ENCODE peak calls at places on chromosomes 13 and 19, in ten cellular contexts. C, W, F, S, D, O, U, N, T and H are unnamed samples.
A peak's percentile ranks its signal among the peaks of the same experiment; 100 is the strongest.

GRCh38 chr19:46466536-46467199 is 4.7 kb downstream of the PNMA8A start:
- DNase-seq in C (peak; percentile 97), W (no peak), F (peak; percentile 70), S (peak; percentile 92), D (no peak), O (peak; percentile 44), U (peak; percentile 92), N (no peak), T (no peak), H (no peak)

GRCh38 chr13:93878675-93879074 is 600.8 kb downstream of the DCT start:
- DNase-seq in C (no peak), W (no peak), F (no peak), S (no peak), D (no peak), O (no peak), U (no peak), N (no peak), T (no peak), H (no peak)

GRCh38 chr19:36837525-36837901 is 674 bp downstream of the ZNF790 start:
- DNase-seq in C (peak; percentile 1), W (no peak), F (no peak), S (peak; percentile 56), D (no peak), O (no peak), U (no peak), N (no peak), T (peak; percentile 35), H (no peak)

GRCh38 chr19:1243768-1244692 is 2.5 kb downstream of the ATP5F1D start:
- DNase-seq in C (peak; percentile 67), W (peak; percentile 91), F (peak; percentile 75), S (peak; percentile 88), D (peak; percentile 91), O (no peak), U (peak; percentile 77), N (peak; percentile 90), T (peak; percentile 93), H (peak; percentile 65)

GRCh38 chr13:48635478-48635877 is 18.3 kb upstream of the CYSLTR2 start:
- DNase-seq in C (no peak), W (no peak), F (no peak), S (no peak), D (no peak), O (no peak), U (no peak), N (no peak), T (no peak), H (no peak)

GRCh38 chr19:30498707-30499106 is 126.5 kb downstream of the ZNF536 start:
- DNase-seq in C (no peak), W (no peak), F (no peak), S (no peak), D (no peak), O (no peak), U (no peak), N (peak; percentile 24), T (no peak), H (no peak)

GRCh38 chr19:43634877-43635560 is 4.6 kb downstream of the CADM4 start:
- DNase-seq in C (no peak), W (no peak), F (no peak), S (peak; percentile 43), D (no peak), O (no peak), U (no peak), N (peak; percentile 34), T (peak; percentile 63), H (no peak)

GRCh38 chr19:57171551-57172081 is 4.3 kb upstream of the DUXA start:
- DNase-seq in C (peak; percentile 22), W (no peak), F (peak; percentile 7), S (peak; percentile 61), D (peak; percentile 32), O (no peak), U (peak; percentile 39), N (no peak), T (peak; percentile 76), H (no peak)

GRCh38 chr13:80337706-80338105 is 3.2 kb downstream of the SPRY2 start:
- DNase-seq in C (peak; percentile 29), W (no peak), F (no peak), S (no peak), D (no peak), O (no peak), U (no peak), N (no peak), T (no peak), H (no peak)

GRCh38 chr13:80339578-80339840 is 1.4 kb downstream of the SPRY2 start:
- DNase-seq in C (no peak), W (no peak), F (peak; percentile 26), S (no peak), D (peak; percentile 21), O (no peak), U (no peak), N (peak; percentile 14), T (no peak), H (no peak)

GRCh38 chr13:80339841-80340642 is 884 bp downstream of the SPRY2 start:
- DNase-seq in C (peak; percentile 52), W (peak; percentile 46), F (peak; percentile 19), S (peak; percentile 34), D (peak; percentile 67), O (no peak), U (peak; percentile 42), N (peak; percentile 46), T (peak; percentile 60), H (no peak)

GRCh38 chr13:80340643-80341097 is 256 bp downstream of the SPRY2 start:
- DNase-seq in C (no peak), W (no peak), F (peak; percentile 11), S (peak; percentile 79), D (no peak), O (no peak), U (peak; percentile 70), N (no peak), T (no peak), H (no peak)

DNA sequence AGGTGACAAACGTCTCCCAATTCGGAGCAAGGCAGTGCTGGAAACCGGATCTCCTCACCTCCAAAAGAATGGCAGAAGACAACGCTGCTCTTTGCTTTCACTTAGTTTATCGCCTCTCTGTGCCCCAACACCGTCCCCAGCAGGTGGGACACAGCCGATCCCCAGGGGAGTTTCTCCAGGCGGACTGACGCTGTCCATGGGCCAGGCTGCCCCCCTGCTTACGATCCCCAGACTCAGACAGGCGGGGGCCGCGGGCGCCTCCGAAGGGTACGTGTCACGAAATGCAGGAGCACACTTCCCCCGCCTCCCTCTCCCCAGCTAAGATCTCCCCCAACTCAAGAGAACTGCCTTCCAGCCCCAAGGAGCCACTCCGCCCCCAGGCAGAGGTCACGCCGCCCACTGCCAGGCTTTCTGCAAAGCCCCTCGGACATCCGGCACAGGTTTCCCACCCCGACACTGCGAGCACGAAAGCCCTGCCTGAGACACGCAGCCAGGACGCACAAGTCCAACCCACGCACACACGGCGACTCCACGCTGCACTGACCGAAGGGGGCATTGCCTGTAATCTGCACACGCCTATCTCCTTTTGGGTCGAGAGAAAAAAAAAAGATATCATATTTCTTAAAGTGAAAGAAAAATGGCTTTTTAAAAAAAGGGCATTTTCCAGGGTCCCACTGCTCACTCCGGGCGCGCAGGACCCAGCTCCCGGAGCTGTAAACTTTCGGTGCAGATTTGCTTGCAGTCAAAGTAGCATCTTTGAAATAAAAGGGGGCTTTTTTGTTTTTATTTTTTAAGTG is 1.9 kb downstream of the SPRY2 start:
- DNase-seq in C (peak; percentile 71), W (peak; percentile 61), F (peak; percentile 48), S (peak; percentile 87), D (peak; percentile 62), O (no peak), U (peak; percentile 88), N (peak; percentile 61), T (peak; percentile 90), H (peak; percentile 80)
- TF ChIP-seq CTCF in C (no peak), W (peak; percentile 22), F (peak; percentile 39), S (peak; percentile 57), D (no peak), O (peak; percentile 14), U (peak; percentile 30), N (no peak), T (peak; percentile 35), H (peak; percentile 36)

GRCh38 chr19:12885749-12886706 is 973 bp downstream of the KLF1 start:
- DNase-seq in C (no peak), W (no peak), F (no peak), S (no peak), D (no peak), O (no peak), U (no peak), N (no peak), T (no peak), H (no peak)
- TF ChIP-seq CTCF in C (no peak), W (no peak), F (no peak), S (no peak), D (no peak), O (no peak), U (no peak), N (peak; percentile 35), T (no peak), H (no peak)

GRCh38 chr13:27622102-27622820 is 569 bp downstream of the POLR1D start:
- DNase-seq in C (no peak), W (no peak), F (no peak), S (peak; percentile 26), D (no peak), O (no peak), U (peak; percentile 13), N (no peak), T (peak; percentile 51), H (no peak)
- TF ChIP-seq CTCF in C (peak; percentile 35), W (peak; percentile 8), F (no peak), S (peak; percentile 47), D (no peak), O (no peak), U (peak; percentile 27), N (no peak), T (peak; percentile 20), H (peak; percentile 24)

GRCh38 chr13:101941095-101941777 is 460.6 kb downstream of the FGF14 start:
- DNase-seq in C (no peak), W (no peak), F (no peak), S (peak; percentile 66), D (no peak), O (no peak), U (peak; percentile 2), N (no peak), T (no peak), H (no peak)

GRCh38 chr13:101942038-101942437 is 459.8 kb downstream of the FGF14 start:
- DNase-seq in C (peak; percentile 43), W (no peak), F (peak; percentile 20), S (peak; percentile 85), D (peak; percentile 23), O (no peak), U (peak; percentile 16), N (peak; percentile 54), T (peak; percentile 56), H (no peak)

GRCh38 chr13:101942535-101943157 is 459.2 kb downstream of the FGF14 start:
- DNase-seq in C (no peak), W (no peak), F (no peak), S (no peak), D (no peak), O (no peak), U (no peak), N (no peak), T (no peak), H (no peak)

GRCh38 chr13:101946411-101946810 is 455.4 kb downstream of the FGF14 start:
- DNase-seq in C (no peak), W (no peak), F (no peak), S (no peak), D (no peak), O (no peak), U (no peak), N (no peak), T (no peak), H (no peak)

DNA sequence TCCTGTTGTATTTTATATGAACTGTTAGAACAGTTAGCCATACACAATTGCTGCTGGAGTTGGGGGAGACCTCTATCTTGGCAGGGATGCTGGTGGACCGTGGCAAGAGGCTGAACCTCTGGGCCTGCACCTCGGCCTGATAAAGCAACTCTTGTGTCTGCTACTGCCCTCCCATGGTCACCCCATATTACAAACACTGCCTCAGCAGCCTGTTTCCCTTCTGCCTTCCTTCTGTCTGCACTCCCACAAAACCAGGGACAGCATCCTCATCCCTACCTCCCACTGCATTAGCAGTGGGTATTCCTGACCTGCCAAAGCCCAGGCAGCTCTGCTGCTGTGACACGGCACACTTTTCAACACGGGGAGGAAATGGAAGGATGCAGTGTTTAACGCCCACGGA is 456.4 kb downstream of the FGF14 start:
- DNase-seq in C (no peak), W (no peak), F (no peak), S (peak; percentile 13), D (no peak), O (no peak), U (no peak), N (no peak), T (no peak), H (no peak)
- TF ChIP-seq CTCF in C (no peak), W (no peak), F (no peak), S (peak; percentile 41), D (no peak), O (no peak), U (peak; percentile 1), N (no peak), T (no peak), H (no peak)